ENCODE peak calls at places on chromosomes 12 and 14, in eight cellular contexts. X is GM12891, F is suprapubic skin, P is stomach, Z is HepG2, K is esophagus muscularis mucosa, H is transverse colon, M is HCT116. S is an unnamed sample.

GRCh38 chr14:106277503-106277902 is 751.1 kb downstream of the TMEM121 start:
- DNase-seq in H (peak), Z (peak), M (no peak), K (no peak), X (no peak), F (no peak), P (peak), S (no peak)

GRCh38 chr12:7642876-7643309 is 22.8 kb downstream of the APOBEC1 start:
- DNase-seq in M (peak), X (no peak), H (no peak), Z (peak), K (no peak), F (no peak), P (no peak), S (no peak)

GRCh38 chr12:56129210-56129691 is 1.2 kb downstream of the ESYT1 start:
- DNase-seq in X (no peak), Z (no peak), H (peak), P (peak), M (no peak), K (no peak), F (peak), S (peak)

GRCh38 chr14:29310757-29311156 is 544.2 kb downstream of the FOXG1 start:
- DNase-seq in Z (no peak), H (no peak), M (no peak), F (no peak), X (no peak), P (no peak), K (no peak), S (no peak)

GRCh38 chr12:31521972-31522371 is 69.0 kb downstream of the DENND5B start:
- DNase-seq in Z (no peak), P (no peak), H (no peak), M (no peak), X (no peak), K (no peak), F (no peak), S (no peak)

GRCh38 chr12:3365416-3366385 is 125.3 kb upstream of the PRMT8 start:
- DNase-seq in Z (no peak), X (no peak), P (peak), M (no peak), H (no peak), K (no peak), F (no peak), S (peak)

GRCh38 chr12:110270125-110270962 is 10.7 kb upstream of the ATP2A2 start:
- DNase-seq in M (no peak), H (no peak), P (peak), K (no peak), X (no peak), Z (peak), F (no peak), S (peak)

GRCh38 chr14:50388256-50388931 is 8.3 kb downstream of the CDKL1 start:
- DNase-seq in X (no peak), M (no peak), K (no peak), P (peak), Z (no peak), F (no peak), H (peak), S (no peak)

GRCh38 chr14:22691171-22691570 is 47.0 kb upstream of the OR6J1 start:
- DNase-seq in K (no peak), M (no peak), Z (no peak), X (no peak), P (no peak), F (no peak), H (no peak), S (no peak)

GRCh38 chr12:124474709-124475108 is 92.7 kb downstream of the NCOR2 start:
- DNase-seq in F (no peak), H (no peak), Z (no peak), X (no peak), M (no peak), P (no peak), K (no peak), S (no peak)

GRCh38 chr14:99604766-99605298 is 825 bp upstream of the CCDC85C start:
- DNase-seq in Z (no peak), P (no peak), X (no peak), M (no peak), F (no peak), K (no peak), H (peak), S (no peak)

GRCh38 chr14:26216797-26217196 is 381.0 kb downstream of the NOVA1 start:
- DNase-seq in P (no peak), X (no peak), K (no peak), Z (no peak), M (no peak), H (no peak), F (no peak), S (no peak)

GRCh38 chr12:40688085-40688725 is 4.0 kb upstream of the CNTN1 start:
- DNase-seq in K (no peak), Z (no peak), P (no peak), X (no peak), F (no peak), H (no peak), M (no peak), S (no peak)

GRCh38 chr12:51911788-51912711 is 4.7 kb downstream of the ACVRL1 start:
- DNase-seq in H (peak), K (no peak), X (no peak), F (no peak), Z (no peak), P (no peak), M (no peak), S (no peak)

GRCh38 chr12:109621271-109621671 is 47.7 kb downstream of the MVK start:
- DNase-seq in H (no peak), F (no peak), Z (no peak), K (no peak), X (no peak), M (no peak), P (no peak), S (no peak)

GRCh38 chr14:51546603-51547258 is 105.0 kb upstream of the FRMD6 start:
- DNase-seq in P (no peak), H (no peak), K (no peak), M (no peak), F (no peak), Z (no peak), X (no peak), S (no peak)

GRCh38 chr14:21467620-21468019 is 9.1 kb downstream of the RAB2B start:
- DNase-seq in K (no peak), X (no peak), H (no peak), M (no peak), Z (no peak), P (no peak), F (no peak), S (no peak)

GRCh38 chr12:94504386-94504785 is 44.7 kb upstream of the CEP83 start:
- DNase-seq in F (no peak), P (no peak), H (no peak), X (no peak), K (no peak), M (no peak), Z (no peak), S (no peak)

GRCh38 chr14:51087024-51087423 is 7.9 kb downstream of the TRIM9 start:
- DNase-seq in Z (no peak), F (no peak), K (no peak), P (no peak), M (peak), X (no peak), H (peak), S (no peak)

GRCh38 chr12:59007620-59008019 is 87.3 kb upstream of the LRIG3 start:
- DNase-seq in M (no peak), K (no peak), F (no peak), P (no peak), H (no peak), Z (no peak), X (no peak), S (no peak)

GRCh38 chr12:93705237-93705636 is 28.1 kb downstream of the CRADD start:
- DNase-seq in K (no peak), Z (no peak), F (no peak), P (no peak), H (no peak), M (no peak), X (no peak), S (no peak)

GRCh38 chr14:31207287-31207745 is 277 bp downstream of the HECTD1 start:
- DNase-seq in Z (no peak), P (no peak), K (peak), X (no peak), M (no peak), H (no peak), F (no peak), S (no peak)

GRCh38 chr12:19045421-19045820 is 84.1 kb upstream of the PLEKHA5 start:
- DNase-seq in X (no peak), H (no peak), K (no peak), F (no peak), M (no peak), Z (no peak), P (no peak), S (no peak)

GRCh38 chr12:106442575-106442974 is 85.0 kb downstream of the POLR3B start:
- DNase-seq in H (no peak), K (no peak), F (no peak), P (no peak), M (no peak), X (no peak), Z (no peak), S (no peak)

GRCh38 chr12:118359541-118359915 is 13.2 kb downstream of the TAOK3 start:
- DNase-seq in F (no peak), X (no peak), K (no peak), P (no peak), Z (no peak), M (no peak), H (peak), S (no peak)

GRCh38 chr12:56028511-56029165 is 7.8 kb downstream of the IKZF4 start:
- DNase-seq in M (no peak), K (no peak), X (no peak), Z (no peak), H (no peak), F (no peak), P (no peak), S (no peak)

GRCh38 chr12:65415826-65416225 is 137.3 kb downstream of the MSRB3 start:
- DNase-seq in K (no peak), X (no peak), H (no peak), Z (peak), M (no peak), P (no peak), F (no peak), S (no peak)

GRCh38 chr12:53071591-53072551 is 7.3 kb downstream of the SPRYD3 start:
- DNase-seq in F (peak), P (no peak), Z (no peak), X (no peak), K (peak), H (peak), M (no peak), S (no peak)

GRCh38 chr12:53073881-53074280 is 5.3 kb downstream of the SPRYD3 start:
- DNase-seq in K (peak), P (no peak), M (no peak), Z (no peak), H (no peak), F (peak), X (no peak), S (no peak)

GRCh38 chr12:53076461-53076860 is 2.7 kb downstream of the SPRYD3 start:
- DNase-seq in F (peak), K (no peak), P (no peak), Z (no peak), H (no peak), X (no peak), M (no peak), S (no peak)

GRCh38 chr12:53074999-53075370 is 4.2 kb downstream of the SPRYD3 start:
- DNase-seq in P (no peak), M (no peak), Z (no peak), F (peak), H (no peak), X (no peak), K (no peak), S (no peak)

GRCh38 chr12:53074290-53074998 is 4.7 kb downstream of the SPRYD3 start:
- DNase-seq in P (no peak), F (peak), M (no peak), H (no peak), Z (no peak), X (no peak), K (no peak), S (no peak)
- TF ChIP-seq POLR2AphosphoS5 in P (no peak), F (no peak), M (no peak), H (no peak), Z (no peak), X (no peak), K (no peak), S (no peak)

GRCh38 chr14:46840971-46841729 is 189.6 kb upstream of the RPL10L start:
- DNase-seq in Z (no peak), F (no peak), M (no peak), K (no peak), X (no peak), H (no peak), P (no peak), S (no peak)
- TF ChIP-seq POLR2AphosphoS5 in Z (no peak), F (no peak), M (no peak), K (no peak), X (no peak), H (no peak), P (no peak), S (no peak)

GRCh38 chr12:132955933-132956725 is at the start of gene ZNF605:
- DNase-seq in M (no peak), K (peak), F (peak), Z (peak), H (peak), X (peak), P (peak), S (peak)
- TF ChIP-seq POLR2AphosphoS5 in M (no peak), K (peak), F (peak), Z (no peak), H (peak), X (no peak), P (peak), S (peak)

GRCh38 chr14:95519699-95520098 is 3.2 kb upstream of the SYNE3 start:
- DNase-seq in K (no peak), P (peak), X (no peak), M (peak), F (peak), Z (no peak), H (peak), S (no peak)
- TF ChIP-seq POLR2AphosphoS5 in K (peak), P (peak), X (no peak), M (no peak), F (peak), Z (no peak), H (peak), S (peak)

S was measured in prostate gland.